ENCODE peak calls at places on chromosomes 1 and 21, in ten cellular contexts. E is heart left ventricle, T is adrenal gland, C is left lung, X is mucosa of descending colon, G is upper lobe of right lung, Z is left ventricle myocardium inferior, K is H9, A is neural progenitor cell, S is tibial nerve. B is an unnamed sample. For H3K9me3, the result is how much of the 10 kb centered on the place peaks cover.

GRCh38 chr1:229296541-229296941 is 25.6 kb downstream of the RAB4A start:
- DNase-seq in E (no peak), T (no peak), C (no peak), X (no peak), G (no peak), Z (peak), K (no peak), A (no peak), S (no peak), B (peak)

GRCh38 chr1:155015527-155016230 is 13.1 kb downstream of the ZBTB7B start:
- DNase-seq in E (no peak), T (no peak), C (no peak), X (peak), G (no peak), Z (no peak), K (no peak), A (no peak), S (no peak), B (no peak)

GRCh38 chr1:98098473-98098872 is 177.6 kb upstream of the DPYD start:
- DNase-seq in E (no peak), T (no peak), C (no peak), X (no peak), G (no peak), Z (no peak), K (no peak), A (no peak), S (no peak), B (no peak)

GRCh38 chr1:229254910-229255541 is 15.9 kb upstream of the RAB4A start:
- DNase-seq in E (no peak), T (no peak), C (no peak), X (no peak), G (no peak), Z (no peak), K (peak), A (peak), S (no peak), B (no peak)

GRCh38 chr1:211474426-211474825 is 17.5 kb downstream of the RD3 start:
- DNase-seq in E (no peak), T (no peak), C (no peak), X (no peak), G (no peak), Z (no peak), K (no peak), A (no peak), S (no peak), B (no peak)

GRCh38 chr1:63593887-63594617 is 841 bp downstream of the PGM1 start:
- DNase-seq in E (peak), T (peak), C (peak), X (peak), G (peak), Z (peak), K (peak), A (peak), S (no peak), B (no peak)

GRCh38 chr1:112247971-112248370 is 148.0 kb upstream of the CTTNBP2NL start:
- DNase-seq in E (no peak), T (no peak), C (no peak), X (no peak), G (no peak), Z (peak), K (no peak), A (no peak), S (no peak), B (no peak)

GRCh38 chr1:88998716-88999115 is 6.3 kb upstream of the KYAT3 start:
- DNase-seq in E (no peak), T (no peak), C (no peak), X (no peak), G (no peak), Z (no peak), K (no peak), A (peak), S (peak), B (no peak)

GRCh38 chr21:34865922-34866271 is 183.2 kb downstream of the RUNX1 start:
- DNase-seq in E (no peak), T (no peak), C (no peak), X (no peak), G (no peak), Z (no peak), K (peak), A (peak), S (no peak), B (no peak)

GRCh38 chr1:41365772-41366427 is 4.7 kb downstream of the FOXO6 start:
- DNase-seq in E (no peak), T (no peak), C (no peak), X (no peak), G (peak), Z (no peak), K (peak), A (peak), S (no peak), B (no peak)

GRCh38 chr1:63643926-63644325 is 50.7 kb downstream of the PGM1 start:
- DNase-seq in E (peak), T (no peak), C (no peak), X (peak), G (no peak), Z (peak), K (no peak), A (no peak), S (no peak), B (no peak)

GRCh38 chr1:119676571-119677206 is 28.6 kb upstream of the ZNF697 start:
- DNase-seq in E (no peak), T (no peak), C (no peak), X (no peak), G (peak), Z (no peak), K (no peak), A (no peak), S (peak), B (no peak)

GRCh38 chr21:34243562-34243961 is 120.2 kb upstream of the KCNE2 start:
- DNase-seq in E (no peak), T (peak), C (no peak), X (no peak), G (no peak), Z (no peak), K (peak), A (peak), S (no peak), B (no peak)

GRCh38 chr21:35020902-35021301 is 28.2 kb downstream of the RUNX1 start:
- DNase-seq in E (no peak), T (no peak), C (no peak), X (no peak), G (no peak), Z (no peak), K (no peak), A (no peak), S (no peak), B (no peak)

GRCh38 chr1:32127780-32128179 is 19.9 kb downstream of the KPNA6 start:
- DNase-seq in E (no peak), T (no peak), C (no peak), X (no peak), G (no peak), Z (no peak), K (no peak), A (no peak), S (no peak), B (no peak)
- TF ChIP-seq CTCF in E (no peak), T (no peak), C (no peak), X (no peak), G (no peak), Z (no peak), K (peak), A (peak), S (no peak), B (no peak)

GRCh38 chr21:46063734-46064680 is 33.9 kb upstream of the COL6A2 start:
- DNase-seq in E (no peak), T (peak), C (peak), X (no peak), G (peak), Z (no peak), K (peak), A (no peak), S (no peak), B (no peak)
- H3K9me3 ChIP-seq in E (under half), T (under half), C (under half), X (under half), G (under half), Z (under half), K (under half), A (under half), S (under half), B (under half)

GRCh38 chr1:156376146-156376545 is 7.1 kb downstream of the RHBG start:
- DNase-seq in E (no peak), T (no peak), C (no peak), X (no peak), G (no peak), Z (no peak), K (no peak), A (no peak), S (no peak), B (no peak)
- TF ChIP-seq CTCF in E (no peak), T (no peak), C (no peak), X (no peak), G (no peak), Z (no peak), K (no peak), A (no peak), S (no peak), B (peak)

DNA sequence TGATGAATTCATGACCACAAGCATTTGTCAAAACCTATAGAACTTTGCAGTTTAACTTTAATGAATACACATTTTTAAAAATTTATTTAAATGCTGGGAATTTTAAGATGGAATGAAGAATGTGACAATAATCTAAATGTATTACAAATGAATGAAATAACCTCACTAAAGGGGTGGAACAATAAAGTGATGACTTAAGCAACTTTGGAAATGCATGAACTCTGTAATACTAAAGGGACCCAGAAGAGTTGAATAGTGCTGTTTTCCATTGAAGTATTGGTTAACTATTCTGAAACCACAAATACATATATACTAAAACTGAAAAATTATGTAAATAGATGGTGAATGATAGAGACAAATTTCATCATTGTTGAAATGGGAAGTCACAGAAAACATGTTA is 1395.1 kb downstream of the NCAM2 start:
- DNase-seq in E (no peak), T (no peak), C (no peak), X (no peak), G (no peak), Z (no peak), K (no peak), A (no peak), S (no peak), B (no peak)
- H3K9me3 ChIP-seq in E (under half), T (under half), C (under half), X (under half), G (under half), Z (under half), K (under half), A (under half), S (under half), B (under half)

GRCh38 chr21:29365636-29366305 is 67.0 kb downstream of the BACH1 start:
- DNase-seq in E (no peak), T (no peak), C (no peak), X (no peak), G (no peak), Z (no peak), K (no peak), A (peak), S (no peak), B (no peak)

GRCh38 chr21:29366532-29366931 is 67.8 kb downstream of the BACH1 start:
- DNase-seq in E (no peak), T (no peak), C (no peak), X (no peak), G (no peak), Z (no peak), K (no peak), A (no peak), S (no peak), B (no peak)

GRCh38 chr21:29359718-29360117 is 61.0 kb downstream of the BACH1 start:
- DNase-seq in E (no peak), T (no peak), C (no peak), X (no peak), G (no peak), Z (no peak), K (no peak), A (no peak), S (no peak), B (no peak)

GRCh38 chr21:29362758-29363157 is 64.0 kb downstream of the BACH1 start:
- DNase-seq in E (no peak), T (no peak), C (no peak), X (no peak), G (no peak), Z (no peak), K (no peak), A (no peak), S (no peak), B (no peak)

GRCh38 chr21:29360799-29361765 is 62.4 kb downstream of the BACH1 start:
- DNase-seq in E (no peak), T (no peak), C (no peak), X (no peak), G (no peak), Z (no peak), K (no peak), A (peak), S (no peak), B (no peak)
- TF ChIP-seq CTCF in E (no peak), T (no peak), C (no peak), X (no peak), G (no peak), Z (no peak), K (peak), A (peak), S (no peak), B (peak)

DNA sequence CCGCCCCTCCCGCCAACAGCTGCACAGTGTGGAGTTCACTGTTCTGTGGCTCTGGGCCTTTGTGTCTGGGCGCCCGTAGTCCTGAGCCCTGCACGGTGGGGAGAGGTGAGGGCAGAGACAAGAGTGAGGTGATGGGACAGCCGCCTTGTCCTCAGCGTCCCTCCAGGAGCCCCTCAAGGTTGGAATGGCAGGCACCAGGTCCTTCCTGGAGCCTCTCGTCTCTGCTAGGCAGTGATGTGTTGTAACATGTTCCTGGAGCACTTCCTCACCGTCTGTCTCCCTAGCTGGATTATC is 44.5 kb upstream of the C1orf174 start:
- DNase-seq in E (no peak), T (no peak), C (no peak), X (no peak), G (no peak), Z (no peak), K (no peak), A (no peak), S (no peak), B (no peak)
- H3K9me3 ChIP-seq in E (under half), T (under half), C (under half), X (under half), G (under half), Z (under half), K (under half), A (under half), S (under half), B (half or more)

B was measured in AG04450.